ENCODE peak calls at places on chromosomes 1 and 21, in ten cellular contexts. F, C, U, M, L, Z, R, G, B and E are unnamed samples.
A peak's percentile ranks its signal among the peaks of the same experiment; 100 is the strongest.

GRCh38 chr1:216057947-216058346 is 365.3 kb downstream of the USH2A start:
- DNase-seq in F (no peak), C (no peak), U (no peak), M (no peak), L (no peak), Z (no peak), R (no peak), G (no peak), B (no peak), E (no peak)

GRCh38 chr1:21368514-21369289 is 71.2 kb upstream of the NBPF3 start:
- DNase-seq in F (peak; percentile 66), C (peak; percentile 57), U (peak; percentile 37), M (peak; percentile 71), L (no peak), Z (peak; percentile 88), R (peak; percentile 84), G (peak; percentile 92), B (peak; percentile 84), E (peak; percentile 95)

GRCh38 chr1:157369808-157370521 is 182.3 kb downstream of the FCRL5 start:
- DNase-seq in F (peak; percentile 32), C (no peak), U (peak; percentile 49), M (peak; percentile 77), L (no peak), Z (no peak), R (peak; percentile 43), G (peak; percentile 71), B (peak; percentile 48), E (peak; percentile 74)

GRCh38 chr1:55275151-55275748 is 60.1 kb upstream of the USP24 start:
- DNase-seq in F (no peak), C (no peak), U (no peak), M (no peak), L (no peak), Z (no peak), R (peak; percentile 61), G (no peak), B (peak; percentile 16), E (no peak)

GRCh38 chr1:225617956-225618355 is 35.0 kb downstream of the ENAH start:
- DNase-seq in F (no peak), C (no peak), U (no peak), M (no peak), L (no peak), Z (no peak), R (no peak), G (no peak), B (no peak), E (no peak)

GRCh38 chr1:230251644-230252191 is 174.4 kb downstream of the PGBD5 start:
- DNase-seq in F (no peak), C (no peak), U (no peak), M (no peak), L (peak; percentile 27), Z (no peak), R (no peak), G (no peak), B (no peak), E (no peak)

GRCh38 chr1:204013052-204013451 is 59.9 kb upstream of the SOX13 start:
- DNase-seq in F (no peak), C (no peak), U (no peak), M (no peak), L (no peak), Z (no peak), R (no peak), G (no peak), B (no peak), E (no peak)

GRCh38 chr1:25130895-25131294 is 101.4 kb downstream of the SYF2 start:
- DNase-seq in F (no peak), C (no peak), U (no peak), M (no peak), L (no peak), Z (no peak), R (no peak), G (no peak), B (no peak), E (no peak)

GRCh38 chr21:27423906-27424595 is 457.2 kb upstream of the ADAMTS5 start:
- DNase-seq in F (no peak), C (no peak), U (no peak), M (no peak), L (no peak), Z (no peak), R (peak; percentile 69), G (no peak), B (no peak), E (no peak)

GRCh38 chr1:52523376-52523775 is 29.5 kb downstream of the TUT4 start:
- DNase-seq in F (no peak), C (no peak), U (no peak), M (no peak), L (no peak), Z (no peak), R (peak; percentile 76), G (no peak), B (no peak), E (no peak)

GRCh38 chr1:203211812-203212211 is 17.7 kb downstream of the CHIT1 start:
- DNase-seq in F (no peak), C (no peak), U (no peak), M (no peak), L (no peak), Z (no peak), R (no peak), G (no peak), B (no peak), E (no peak)

GRCh38 chr1:172795741-172796140 is 136.8 kb downstream of the FASLG start:
- DNase-seq in F (no peak), C (no peak), U (no peak), M (no peak), L (no peak), Z (no peak), R (no peak), G (no peak), B (no peak), E (no peak)

GRCh38 chr1:237261198-237261597 is 219.2 kb downstream of the RYR2 start:
- DNase-seq in F (no peak), C (no peak), U (no peak), M (no peak), L (no peak), Z (no peak), R (no peak), G (no peak), B (no peak), E (no peak)

GRCh38 chr1:75099581-75099980 is 34.6 kb upstream of the LHX8 start:
- DNase-seq in F (no peak), C (no peak), U (no peak), M (no peak), L (no peak), Z (no peak), R (no peak), G (no peak), B (no peak), E (no peak)

GRCh38 chr1:100353073-100353801 is 931 bp downstream of the CDC14A start:
- DNase-seq in F (peak; percentile 24), C (no peak), U (peak; percentile 13), M (no peak), L (no peak), Z (peak; percentile 70), R (no peak), G (peak; percentile 23), B (peak; percentile 46), E (no peak)

GRCh38 chr1:100353988-100354387 is 1.7 kb downstream of the CDC14A start:
- DNase-seq in F (no peak), C (peak; percentile 47), U (peak; percentile 20), M (no peak), L (no peak), Z (no peak), R (peak; percentile 14), G (peak; percentile 31), B (no peak), E (no peak)

GRCh38 chr1:100350787-100351094 is 1.6 kb upstream of the CDC14A start:
- DNase-seq in F (no peak), C (no peak), U (no peak), M (no peak), L (no peak), Z (no peak), R (no peak), G (no peak), B (no peak), E (no peak)

GRCh38 chr1:100351095-100351884 is 1.0 kb upstream of the CDC14A start:
- DNase-seq in F (peak; percentile 87), C (peak; percentile 63), U (peak; percentile 77), M (peak; percentile 75), L (peak; percentile 67), Z (peak; percentile 91), R (peak; percentile 84), G (peak; percentile 96), B (peak; percentile 78), E (peak; percentile 95)

GRCh38 chr1:100352267-100353072 is at the start of gene CDC14A:
- DNase-seq in F (peak; percentile 93), C (peak; percentile 84), U (peak; percentile 92), M (peak; percentile 87), L (peak; percentile 81), Z (peak; percentile 95), R (peak; percentile 94), G (peak; percentile 97), B (peak; percentile 91), E (peak; percentile 98)
- TF ChIP-seq POLR2A in F (peak; percentile 81), C (peak; percentile 94), U (peak; percentile 81), M (peak; percentile 60), L (peak; percentile 71), Z (no peak), R (peak; percentile 24), G (peak; percentile 85), B (peak; percentile 76), E (no peak)

GRCh38 chr1:217630711-217631591 is at the start of the genes GPATCH2 and SPATA17:
- DNase-seq in F (peak; percentile 75), C (peak; percentile 61), U (peak; percentile 86), M (peak; percentile 70), L (peak; percentile 55), Z (peak; percentile 84), R (peak; percentile 90), G (peak; percentile 90), B (peak; percentile 78), E (peak; percentile 96)
- TF ChIP-seq POLR2A in F (no peak), C (peak; percentile 71), U (peak; percentile 58), M (no peak), L (peak; percentile 82), Z (no peak), R (peak; percentile 92), G (peak; percentile 91), B (no peak), E (no peak)

DNA sequence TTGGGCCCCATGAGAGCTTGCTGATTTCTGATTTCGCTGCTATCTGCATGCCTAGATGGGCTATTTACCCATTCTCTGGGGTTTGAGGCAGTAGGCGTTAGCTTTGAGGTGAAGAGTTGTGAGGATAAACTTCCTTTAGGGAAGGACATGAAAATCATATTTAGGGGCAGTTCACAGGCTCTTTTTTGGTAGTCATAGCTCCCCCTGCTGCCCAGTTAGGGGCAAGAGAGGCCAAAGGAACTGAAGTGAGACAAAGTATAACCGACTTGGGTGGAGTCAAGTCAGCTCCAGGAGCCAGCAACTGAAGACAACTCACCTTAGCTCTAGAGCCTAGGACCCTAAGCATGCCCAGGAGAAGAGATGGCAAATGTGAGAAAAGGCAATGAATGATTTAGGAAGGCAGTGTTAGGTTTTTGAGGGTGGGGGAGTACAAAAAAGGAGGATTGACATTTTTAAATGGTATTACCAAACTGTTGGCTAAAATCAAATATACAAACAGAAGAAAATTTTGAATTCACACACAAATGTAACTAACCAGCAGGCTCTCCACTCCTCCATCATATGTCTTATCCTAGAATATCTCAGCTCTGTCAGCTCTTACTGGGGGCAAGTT is 625.2 kb downstream of the LMO4 start:
- DNase-seq in F (peak; percentile 57), C (peak; percentile 10), U (peak; percentile 16), M (peak; percentile 79), L (peak; percentile 1), Z (no peak), R (peak; percentile 79), G (peak; percentile 71), B (peak; percentile 73), E (no peak)
- TF ChIP-seq POLR2A in F (no peak), C (no peak), U (no peak), M (no peak), L (no peak), Z (no peak), R (no peak), G (no peak), B (no peak), E (no peak)

GRCh38 chr1:201023517-201023902 is at the start of gene KIF21B:
- DNase-seq in F (peak; percentile 63), C (peak; percentile 76), U (peak; percentile 88), M (peak; percentile 70), L (peak; percentile 88), Z (peak; percentile 90), R (no peak), G (peak; percentile 75), B (peak; percentile 82), E (peak; percentile 94)
- TF ChIP-seq POLR2A in F (no peak), C (peak; percentile 75), U (no peak), M (peak; percentile 23), L (peak; percentile 70), Z (no peak), R (no peak), G (no peak), B (no peak), E (no peak)